ENCODE peak calls at places on chromosome 22, in nine cellular contexts. One of them, this sample, is unnamed.

GRCh38 chr22:40041738-40042137 is 47.0 kb downstream of the FAM83F start:
- DNase-seq in stomach: no peak
- DNase-seq in sigmoid colon: peak; percentile 37
- DNase-seq in transverse colon: no peak
- DNase-seq in SK-N-SH: no peak
- DNase-seq in suprapubic skin: no peak
- DNase-seq in K562: no peak
- DNase-seq in H1: no peak
- DNase-seq in esophagus muscularis mucosa: no peak
- DNase-seq in this sample: no peak

GRCh38 chr22:38462960-38463784 is 4.7 kb upstream of the KDELR3 start:
- DNase-seq in stomach: no peak
- DNase-seq in sigmoid colon: no peak
- DNase-seq in transverse colon: no peak
- DNase-seq in SK-N-SH: no peak
- DNase-seq in suprapubic skin: no peak
- DNase-seq in K562: peak; percentile 43
- DNase-seq in H1: peak; percentile 83
- DNase-seq in esophagus muscularis mucosa: no peak
- DNase-seq in this sample: peak; percentile 79

GRCh38 chr22:44024288-44024908 is at the start of gene PARVB:
- DNase-seq in stomach: no peak
- DNase-seq in sigmoid colon: no peak
- DNase-seq in transverse colon: peak; percentile 17
- DNase-seq in SK-N-SH: peak; percentile 84
- DNase-seq in suprapubic skin: no peak
- DNase-seq in K562: no peak
- DNase-seq in H1: peak; percentile 53
- DNase-seq in esophagus muscularis mucosa: no peak
- DNase-seq in this sample: no peak

GRCh38 chr22:40238425-40239344 is 61.0 kb downstream of the TNRC6B start:
- DNase-seq in stomach: peak; percentile 33
- DNase-seq in sigmoid colon: no peak
- DNase-seq in transverse colon: no peak
- DNase-seq in SK-N-SH: no peak
- DNase-seq in suprapubic skin: no peak
- DNase-seq in K562: no peak
- DNase-seq in H1: no peak
- DNase-seq in esophagus muscularis mucosa: no peak
- DNase-seq in this sample: no peak

GRCh38 chr22:44887941-44888366 is 121.9 kb downstream of the PHF21B start:
- DNase-seq in stomach: no peak
- DNase-seq in sigmoid colon: no peak
- DNase-seq in transverse colon: no peak
- DNase-seq in SK-N-SH: peak; percentile 54
- DNase-seq in suprapubic skin: peak; percentile 34
- DNase-seq in K562: no peak
- DNase-seq in H1: no peak
- DNase-seq in esophagus muscularis mucosa: no peak
- DNase-seq in this sample: peak; percentile 76

GRCh38 chr22:43396934-43397457 is 14.8 kb upstream of the MPPED1 start:
- DNase-seq in stomach: peak; percentile 66
- DNase-seq in sigmoid colon: no peak
- DNase-seq in transverse colon: no peak
- DNase-seq in SK-N-SH: no peak
- DNase-seq in suprapubic skin: no peak
- DNase-seq in K562: no peak
- DNase-seq in H1: no peak
- DNase-seq in esophagus muscularis mucosa: no peak
- DNase-seq in this sample: peak; percentile 74

GRCh38 chr22:29245626-29246385 is 22.0 kb downstream of the RHBDD3 start:
- DNase-seq in stomach: peak; percentile 81
- DNase-seq in sigmoid colon: peak; percentile 88
- DNase-seq in transverse colon: peak; percentile 75
- DNase-seq in SK-N-SH: peak; percentile 84
- DNase-seq in suprapubic skin: no peak
- DNase-seq in K562: peak; percentile 64
- DNase-seq in H1: peak; percentile 89
- DNase-seq in esophagus muscularis mucosa: no peak
- DNase-seq in this sample: no peak

GRCh38 chr22:42842658-42843370 is 14.3 kb downstream of the ARFGAP3 start:
- DNase-seq in stomach: no peak
- DNase-seq in sigmoid colon: no peak
- DNase-seq in transverse colon: peak; percentile 22
- DNase-seq in SK-N-SH: no peak
- DNase-seq in suprapubic skin: peak; percentile 41
- DNase-seq in K562: no peak
- DNase-seq in H1: no peak
- DNase-seq in esophagus muscularis mucosa: no peak
- DNase-seq in this sample: no peak

GRCh38 chr22:47139790-47140119 is 377.3 kb downstream of the TBC1D22A start:
- DNase-seq in stomach: no peak
- DNase-seq in sigmoid colon: no peak
- DNase-seq in transverse colon: no peak
- DNase-seq in SK-N-SH: no peak
- DNase-seq in suprapubic skin: no peak
- DNase-seq in K562: no peak
- DNase-seq in H1: no peak
- DNase-seq in esophagus muscularis mucosa: no peak
- DNase-seq in this sample: no peak

GRCh38 chr22:45336971-45337431 is 27.3 kb downstream of the FAM118A start:
- DNase-seq in stomach: peak; percentile 84
- DNase-seq in sigmoid colon: peak; percentile 87
- DNase-seq in transverse colon: peak; percentile 42
- DNase-seq in SK-N-SH: no peak
- DNase-seq in suprapubic skin: peak; percentile 87
- DNase-seq in K562: no peak
- DNase-seq in H1: no peak
- DNase-seq in esophagus muscularis mucosa: peak; percentile 95
- DNase-seq in this sample: peak; percentile 43

GRCh38 chr22:46661221-46661851 is 41.1 kb downstream of the GRAMD4 start:
- DNase-seq in stomach: no peak
- DNase-seq in sigmoid colon: no peak
- DNase-seq in transverse colon: no peak
- DNase-seq in SK-N-SH: peak; percentile 77
- DNase-seq in suprapubic skin: no peak
- DNase-seq in K562: no peak
- DNase-seq in H1: no peak
- DNase-seq in esophagus muscularis mucosa: no peak
- DNase-seq in this sample: peak; percentile 80

GRCh38 chr22:44710474-44711235 is 8.7 kb downstream of the PRR5 start:
- DNase-seq in stomach: peak; percentile 45
- DNase-seq in sigmoid colon: no peak
- DNase-seq in transverse colon: peak; percentile 82
- DNase-seq in SK-N-SH: no peak
- DNase-seq in suprapubic skin: no peak
- DNase-seq in K562: peak; percentile 34
- DNase-seq in H1: no peak
- DNase-seq in esophagus muscularis mucosa: no peak
- DNase-seq in this sample: no peak

GRCh38 chr22:45704648-45705047 is 33.0 kb downstream of the ATXN10 start:
- DNase-seq in stomach: no peak
- DNase-seq in sigmoid colon: no peak
- DNase-seq in transverse colon: no peak
- DNase-seq in SK-N-SH: no peak
- DNase-seq in suprapubic skin: no peak
- DNase-seq in K562: no peak
- DNase-seq in H1: no peak
- DNase-seq in esophagus muscularis mucosa: no peak
- DNase-seq in this sample: no peak

GRCh38 chr22:19290400-19291217 is 910 bp downstream of the CLTCL1 start:
- DNase-seq in stomach: no peak
- DNase-seq in sigmoid colon: no peak
- DNase-seq in transverse colon: no peak
- DNase-seq in SK-N-SH: no peak
- DNase-seq in suprapubic skin: no peak
- DNase-seq in K562: peak; percentile 66
- DNase-seq in H1: no peak
- DNase-seq in esophagus muscularis mucosa: peak; percentile 57
- DNase-seq in this sample: no peak

GRCh38 chr22:28027453-28028448 is 108.7 kb upstream of the PITPNB start:
- DNase-seq in stomach: no peak
- DNase-seq in sigmoid colon: peak; percentile 86
- DNase-seq in transverse colon: no peak
- DNase-seq in SK-N-SH: peak; percentile 52
- DNase-seq in suprapubic skin: no peak
- DNase-seq in K562: no peak
- DNase-seq in H1: no peak
- DNase-seq in esophagus muscularis mucosa: no peak
- DNase-seq in this sample: no peak

GRCh38 chr22:38819387-38819940 is 24.4 kb downstream of the NPTXR start:
- DNase-seq in stomach: no peak
- DNase-seq in sigmoid colon: peak; percentile 39
- DNase-seq in transverse colon: no peak
- DNase-seq in SK-N-SH: no peak
- DNase-seq in suprapubic skin: no peak
- DNase-seq in K562: no peak
- DNase-seq in H1: no peak
- DNase-seq in esophagus muscularis mucosa: no peak
- DNase-seq in this sample: no peak

GRCh38 chr22:38419121-38419863 is 35.7 kb downstream of the KCNJ4 start:
- DNase-seq in stomach: no peak
- DNase-seq in sigmoid colon: no peak
- DNase-seq in transverse colon: no peak
- DNase-seq in SK-N-SH: no peak
- DNase-seq in suprapubic skin: no peak
- DNase-seq in K562: no peak
- DNase-seq in H1: no peak
- DNase-seq in esophagus muscularis mucosa: no peak
- DNase-seq in this sample: no peak

DNA sequence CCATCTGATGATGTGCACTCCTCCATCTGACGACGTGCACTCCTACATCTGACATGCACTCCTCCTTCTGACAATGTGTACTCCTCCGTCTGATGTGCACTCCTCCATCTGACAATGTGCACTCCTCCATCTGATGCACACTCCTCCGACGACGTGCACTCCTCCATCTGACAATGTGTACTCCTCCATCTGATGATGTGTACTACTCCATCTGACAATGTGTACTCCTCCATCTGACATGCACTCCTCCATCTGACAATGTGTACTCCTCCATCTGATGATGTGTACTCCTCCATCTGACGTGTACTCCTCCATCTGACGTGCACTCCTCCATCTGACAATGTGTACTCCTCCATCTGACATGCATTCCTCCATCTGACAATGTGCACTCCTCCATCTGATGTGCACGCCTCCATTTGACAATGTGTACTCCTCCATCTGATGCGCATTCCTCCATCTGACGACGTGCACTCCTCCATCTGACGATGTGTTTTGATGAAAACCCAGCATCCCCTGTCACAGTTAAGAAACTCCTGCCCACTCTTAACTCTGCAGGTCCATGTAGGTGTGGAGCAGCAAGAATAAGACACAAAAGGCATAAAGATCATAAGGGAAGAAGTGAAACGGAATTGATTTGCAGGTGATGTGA is 9.7 kb upstream of the IL17REL start:
- DNase-seq in stomach: no peak
- DNase-seq in sigmoid colon: no peak
- DNase-seq in transverse colon: no peak
- DNase-seq in SK-N-SH: no peak
- DNase-seq in suprapubic skin: no peak
- DNase-seq in K562: no peak
- DNase-seq in H1: no peak
- DNase-seq in esophagus muscularis mucosa: no peak
- DNase-seq in this sample: no peak
- TF ChIP-seq EP300 in stomach: no peak
- TF ChIP-seq EP300 in sigmoid colon: no peak
- TF ChIP-seq EP300 in transverse colon: no peak
- TF ChIP-seq EP300 in SK-N-SH: no peak
- TF ChIP-seq EP300 in suprapubic skin: no peak
- TF ChIP-seq EP300 in K562: no peak
- TF ChIP-seq EP300 in H1: no peak
- TF ChIP-seq EP300 in esophagus muscularis mucosa: no peak
- TF ChIP-seq EP300 in this sample: no peak

GRCh38 chr22:37295946-37296345 is 13.6 kb downstream of the CYTH4 start:
- DNase-seq in stomach: no peak
- DNase-seq in sigmoid colon: no peak
- DNase-seq in transverse colon: no peak
- DNase-seq in SK-N-SH: no peak
- DNase-seq in suprapubic skin: no peak
- DNase-seq in K562: no peak
- DNase-seq in H1: no peak
- DNase-seq in esophagus muscularis mucosa: no peak
- DNase-seq in this sample: peak; percentile 40
- TF ChIP-seq POLR2AphosphoS5 in stomach: no peak
- TF ChIP-seq POLR2AphosphoS5 in sigmoid colon: no peak
- TF ChIP-seq POLR2AphosphoS5 in transverse colon: no peak
- TF ChIP-seq POLR2AphosphoS5 in SK-N-SH: no peak
- TF ChIP-seq POLR2AphosphoS5 in suprapubic skin: no peak
- TF ChIP-seq POLR2AphosphoS5 in K562: no peak
- TF ChIP-seq POLR2AphosphoS5 in H1: no peak
- TF ChIP-seq POLR2AphosphoS5 in esophagus muscularis mucosa: no peak
- TF ChIP-seq POLR2AphosphoS5 in this sample: no peak

GRCh38 chr22:36376265-36376664 is 11.5 kb downstream of the MYH9 start:
- DNase-seq in stomach: no peak
- DNase-seq in sigmoid colon: no peak
- DNase-seq in transverse colon: no peak
- DNase-seq in SK-N-SH: no peak
- DNase-seq in suprapubic skin: no peak
- DNase-seq in K562: no peak
- DNase-seq in H1: no peak
- DNase-seq in esophagus muscularis mucosa: no peak
- DNase-seq in this sample: no peak

GRCh38 chr22:36379593-36380361 is 8.0 kb downstream of the MYH9 start:
- DNase-seq in stomach: no peak
- DNase-seq in sigmoid colon: no peak
- DNase-seq in transverse colon: no peak
- DNase-seq in SK-N-SH: no peak
- DNase-seq in suprapubic skin: no peak
- DNase-seq in K562: no peak
- DNase-seq in H1: no peak
- DNase-seq in esophagus muscularis mucosa: no peak
- DNase-seq in this sample: no peak

GRCh38 chr22:36377022-36377631 is 10.6 kb downstream of the MYH9 start:
- DNase-seq in stomach: no peak
- DNase-seq in sigmoid colon: no peak
- DNase-seq in transverse colon: no peak
- DNase-seq in SK-N-SH: no peak
- DNase-seq in suprapubic skin: no peak
- DNase-seq in K562: no peak
- DNase-seq in H1: no peak
- DNase-seq in esophagus muscularis mucosa: no peak
- DNase-seq in this sample: no peak

GRCh38 chr22:36375071-36375980 is 12.4 kb downstream of the MYH9 start:
- DNase-seq in stomach: no peak
- DNase-seq in sigmoid colon: no peak
- DNase-seq in transverse colon: no peak
- DNase-seq in SK-N-SH: no peak
- DNase-seq in suprapubic skin: no peak
- DNase-seq in K562: no peak
- DNase-seq in H1: no peak
- DNase-seq in esophagus muscularis mucosa: no peak
- DNase-seq in this sample: no peak

GRCh38 chr22:36378080-36378788 is 9.5 kb downstream of the MYH9 start:
- DNase-seq in stomach: no peak
- DNase-seq in sigmoid colon: no peak
- DNase-seq in transverse colon: no peak
- DNase-seq in SK-N-SH: no peak
- DNase-seq in suprapubic skin: no peak
- DNase-seq in K562: no peak
- DNase-seq in H1: no peak
- DNase-seq in esophagus muscularis mucosa: no peak
- DNase-seq in this sample: no peak
- H3K4me3 ChIP-seq in stomach: no peak overlapping the region
- H3K4me3 ChIP-seq in sigmoid colon: no peak overlapping the region
- H3K4me3 ChIP-seq in transverse colon: no peak overlapping the region
- H3K4me3 ChIP-seq in SK-N-SH: no peak overlapping the region
- H3K4me3 ChIP-seq in suprapubic skin: no peak overlapping the region
- H3K4me3 ChIP-seq in K562: no peak overlapping the region
- H3K4me3 ChIP-seq in H1: no peak overlapping the region
- H3K4me3 ChIP-seq in esophagus muscularis mucosa: peak overlapping the region; percentile 6
- H3K4me3 ChIP-seq in this sample: no peak overlapping the region

GRCh38 chr22:23565288-23565941 is 14.7 kb downstream of the IGLL1 start:
- DNase-seq in stomach: no peak
- DNase-seq in sigmoid colon: peak; percentile 51
- DNase-seq in transverse colon: peak; percentile 27
- DNase-seq in SK-N-SH: peak; percentile 67
- DNase-seq in suprapubic skin: no peak
- DNase-seq in K562: no peak
- DNase-seq in H1: peak; percentile 76
- DNase-seq in esophagus muscularis mucosa: no peak
- DNase-seq in this sample: peak; percentile 50
- TF ChIP-seq EP300 in stomach: no peak
- TF ChIP-seq EP300 in sigmoid colon: no peak
- TF ChIP-seq EP300 in transverse colon: no peak
- TF ChIP-seq EP300 in SK-N-SH: no peak
- TF ChIP-seq EP300 in suprapubic skin: no peak
- TF ChIP-seq EP300 in K562: no peak
- TF ChIP-seq EP300 in H1: no peak
- TF ChIP-seq EP300 in esophagus muscularis mucosa: no peak
- TF ChIP-seq EP300 in this sample: no peak